ENCODE peak calls at places on chromosomes 7 and 10, in seven cellular contexts. X is CD8-positive, alpha-beta T cell; Z is left ventricle myocardium inferior; W is fibroblast of lung; K is heart left ventricle; C is SJCRH30; H is uterus. N is an unnamed sample. For H3K4me1, the result is how much of the 10 kb centered on the place peaks cover.

GRCh38 chr7:107035446-107035845 is 9.1 kb upstream of the PRKAR2B start:
- DNase-seq in C (no peak), W (peak), K (no peak), X (no peak), H (peak), Z (no peak), N (peak)

GRCh38 chr10:43212043-43212721 is 54.7 kb downstream of the RASGEF1A start:
- DNase-seq in H (no peak), X (no peak), C (no peak), W (no peak), Z (peak), K (no peak), N (no peak)

GRCh38 chr7:34453150-34453549 is 204.9 kb upstream of the NPSR1 start:
- DNase-seq in K (no peak), C (no peak), W (peak), X (no peak), H (no peak), Z (no peak), N (no peak)

GRCh38 chr10:32983333-32983909 is 25.4 kb upstream of the ITGB1 start:
- DNase-seq in Z (no peak), H (peak), X (peak), C (no peak), K (no peak), W (peak), N (peak)

GRCh38 chr7:18558503-18558902 is 63.0 kb downstream of the HDAC9 start:
- DNase-seq in W (no peak), H (no peak), Z (no peak), X (no peak), C (no peak), K (no peak), N (no peak)

GRCh38 chr10:56142092-56142728 is 218.8 kb downstream of the ZWINT start:
- DNase-seq in H (no peak), W (no peak), Z (no peak), K (no peak), X (no peak), C (no peak), N (no peak)

GRCh38 chr10:77146937-77147336 is 490.7 kb downstream of the KCNMA1 start:
- DNase-seq in C (no peak), K (no peak), W (peak), Z (no peak), X (no peak), H (no peak), N (no peak)

GRCh38 chr7:70634610-70635068 is 497.3 kb upstream of the GALNT17 start:
- DNase-seq in W (peak), C (no peak), H (no peak), Z (no peak), X (no peak), K (no peak), N (no peak)

GRCh38 chr10:3783721-3784432 is 1.1 kb downstream of the KLF6 start:
- DNase-seq in X (peak), Z (peak), C (peak), W (peak), K (peak), H (peak), N (peak)

GRCh38 chr7:41054960-41055700 is 647.8 kb downstream of the INHBA start:
- DNase-seq in W (peak), H (no peak), Z (no peak), C (peak), K (no peak), X (no peak), N (no peak)

GRCh38 chr7:148704966-148705365 is 6.3 kb downstream of the CUL1 start:
- DNase-seq in X (no peak), C (no peak), Z (no peak), K (no peak), W (no peak), H (no peak), N (no peak)
- H3K4me1 ChIP-seq in X (half or more), C (under half), Z (half or more), K (half or more), W (under half), H (under half), N (half or more)

GRCh38 chr7:86629-87028 is 105.7 kb upstream of the FAM20C start:
- DNase-seq in W (no peak), K (no peak), Z (no peak), H (no peak), C (no peak), X (no peak), N (peak)
- H3K4me1 ChIP-seq in W (under half), K (under half), Z (under half), H (under half), C (under half), X (under half), N (half or more)

DNA sequence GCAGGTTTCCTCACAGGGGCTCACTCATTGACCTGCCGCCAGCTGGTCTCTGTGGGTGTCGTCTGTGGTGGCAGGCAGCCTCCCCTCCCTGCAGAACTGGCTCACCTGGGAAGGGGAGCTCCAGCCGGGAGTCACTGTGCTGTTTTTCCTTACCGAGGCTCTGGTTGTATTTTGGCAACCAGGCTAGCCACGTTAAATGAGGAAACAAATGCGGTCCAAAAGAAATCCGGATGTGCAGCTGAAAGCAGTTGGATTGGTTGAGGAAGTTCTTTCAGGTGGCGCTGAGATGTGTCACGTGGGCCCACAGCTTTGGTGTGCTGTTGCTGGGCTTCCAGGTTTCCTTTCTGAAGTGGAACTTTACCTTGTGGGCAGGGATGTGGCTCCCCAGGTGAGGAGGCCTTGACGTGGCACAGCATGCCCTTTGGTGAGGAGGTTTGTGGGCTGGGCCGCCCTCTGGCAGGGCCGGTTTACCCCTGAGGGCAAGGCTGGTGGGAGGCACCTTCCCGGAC is 14.2 kb downstream of the MTURN start:
- DNase-seq in Z (no peak), C (no peak), K (no peak), X (peak), H (no peak), W (no peak), N (no peak)
- H3K4me1 ChIP-seq in Z (under half), C (under half), K (under half), X (under half), H (under half), W (under half), N (under half)

GRCh38 chr10:95840681-95841080 is 67.1 kb upstream of the CC2D2B start:
- DNase-seq in C (no peak), W (no peak), X (no peak), H (no peak), K (no peak), Z (no peak), N (no peak)

GRCh38 chr10:95840121-95840520 is 67.7 kb upstream of the CC2D2B start:
- DNase-seq in W (no peak), X (no peak), K (no peak), H (no peak), C (no peak), Z (no peak), N (no peak)

GRCh38 chr10:95837783-95838182 is 70.0 kb upstream of the CC2D2B start:
- DNase-seq in K (peak), H (no peak), X (no peak), Z (no peak), C (no peak), W (no peak), N (no peak)

GRCh38 chr10:95845411-95845810 is 62.4 kb upstream of the CC2D2B start:
- DNase-seq in W (no peak), X (no peak), C (no peak), K (no peak), Z (no peak), H (no peak), N (no peak)

GRCh38 chr10:95841711-95842498 is 65.9 kb upstream of the CC2D2B start:
- DNase-seq in H (peak), K (peak), W (peak), C (peak), Z (no peak), X (peak), N (peak)
- H3K4me1 ChIP-seq in H (under half), K (under half), W (under half), C (under half), Z (under half), X (under half), N (under half)

GRCh38 chr7:120916116-120916515 is 34.5 kb upstream of the ING3 start:
- DNase-seq in W (no peak), C (peak), Z (no peak), H (no peak), X (no peak), K (no peak), N (no peak)
- H3K4me1 ChIP-seq in W (under half), C (half or more), Z (under half), H (under half), X (under half), K (under half), N (under half)

GRCh38 chr10:6601224-6601805 is 21.2 kb upstream of the PRKCQ start:
- DNase-seq in K (no peak), C (no peak), X (peak), H (no peak), Z (no peak), W (no peak), N (no peak)

GRCh38 chr10:6595499-6595898 is 15.4 kb upstream of the PRKCQ start:
- DNase-seq in W (no peak), C (no peak), H (no peak), X (no peak), Z (no peak), K (no peak), N (no peak)

GRCh38 chr10:6597478-6597877 is 17.4 kb upstream of the PRKCQ start:
- DNase-seq in Z (no peak), H (no peak), W (no peak), K (no peak), C (no peak), X (no peak), N (no peak)

GRCh38 chr10:6600224-6600987 is 20.3 kb upstream of the PRKCQ start:
- DNase-seq in C (no peak), W (no peak), H (no peak), X (no peak), K (no peak), Z (no peak), N (no peak)

GRCh38 chr10:6598679-6599078 is 18.6 kb upstream of the PRKCQ start:
- DNase-seq in K (no peak), H (no peak), X (no peak), C (no peak), Z (no peak), W (no peak), N (no peak)
- H3K4me1 ChIP-seq in K (under half), H (under half), X (half or more), C (under half), Z (under half), W (under half), N (under half)